ENCODE peak calls at places on chromosomes 6 and 20, in five cellular contexts. One of them, this sample, is unnamed. For H4K20me1, the result is how much of the 10 kb centered on the place peaks cover.

GRCh38 chr6:93975159-93975558 is 555.8 kb upstream of the EPHA7 start:
- DNase-seq in GM23338: no peak
- DNase-seq in hepatocyte: no peak
- DNase-seq in GM23248: no peak
- DNase-seq in MM.1S: no peak
- DNase-seq in this sample: no peak

GRCh38 chr20:50221501-50222323 is 31.1 kb downstream of the CEBPB start:
- DNase-seq in GM23248: peak
- DNase-seq in MM.1S: no peak
- DNase-seq in GM23338: no peak
- DNase-seq in hepatocyte: no peak
- DNase-seq in this sample: no peak

GRCh38 chr6:24584390-24584735 is 61.6 kb downstream of the KIAA0319 start:
- DNase-seq in GM23338: no peak
- DNase-seq in MM.1S: no peak
- DNase-seq in hepatocyte: no peak
- DNase-seq in GM23248: no peak
- DNase-seq in this sample: no peak

GRCh38 chr6:14270925-14271791 is 153.6 kb downstream of the CD83 start:
- DNase-seq in MM.1S: no peak
- DNase-seq in GM23248: peak
- DNase-seq in GM23338: no peak
- DNase-seq in hepatocyte: no peak
- DNase-seq in this sample: no peak

GRCh38 chr6:4994741-4995140 is 9.1 kb downstream of the RPP40 start:
- DNase-seq in GM23338: no peak
- DNase-seq in MM.1S: no peak
- DNase-seq in GM23248: no peak
- DNase-seq in hepatocyte: no peak
- DNase-seq in this sample: no peak

GRCh38 chr6:163391983-163392382 is 22.5 kb upstream of the QKI start:
- DNase-seq in MM.1S: no peak
- DNase-seq in GM23248: peak
- DNase-seq in hepatocyte: no peak
- DNase-seq in GM23338: no peak
- DNase-seq in this sample: no peak

GRCh38 chr20:37270586-37271420 is 9.2 kb upstream of the GHRH start:
- DNase-seq in hepatocyte: no peak
- DNase-seq in GM23248: no peak
- DNase-seq in MM.1S: no peak
- DNase-seq in GM23338: no peak
- DNase-seq in this sample: no peak

GRCh38 chr6:40343887-40344565 is 243.1 kb downstream of the LRFN2 start:
- DNase-seq in GM23338: no peak
- DNase-seq in hepatocyte: no peak
- DNase-seq in GM23248: no peak
- DNase-seq in MM.1S: no peak
- DNase-seq in this sample: no peak

GRCh38 chr20:59165794-59166709 is 2.4 kb downstream of the ZNF831 start:
- DNase-seq in hepatocyte: no peak
- DNase-seq in GM23338: no peak
- DNase-seq in MM.1S: no peak
- DNase-seq in GM23248: no peak
- DNase-seq in this sample: peak

GRCh38 chr6:37569999-37570776 is 70.5 kb upstream of the CCDC167 start:
- DNase-seq in MM.1S: no peak
- DNase-seq in GM23248: no peak
- DNase-seq in GM23338: no peak
- DNase-seq in hepatocyte: no peak
- DNase-seq in this sample: peak

GRCh38 chr6:38935051-38935450 is 113.5 kb upstream of the GLP1R start:
- DNase-seq in MM.1S: no peak
- DNase-seq in GM23248: no peak
- DNase-seq in hepatocyte: no peak
- DNase-seq in GM23338: no peak
- DNase-seq in this sample: no peak

DNA sequence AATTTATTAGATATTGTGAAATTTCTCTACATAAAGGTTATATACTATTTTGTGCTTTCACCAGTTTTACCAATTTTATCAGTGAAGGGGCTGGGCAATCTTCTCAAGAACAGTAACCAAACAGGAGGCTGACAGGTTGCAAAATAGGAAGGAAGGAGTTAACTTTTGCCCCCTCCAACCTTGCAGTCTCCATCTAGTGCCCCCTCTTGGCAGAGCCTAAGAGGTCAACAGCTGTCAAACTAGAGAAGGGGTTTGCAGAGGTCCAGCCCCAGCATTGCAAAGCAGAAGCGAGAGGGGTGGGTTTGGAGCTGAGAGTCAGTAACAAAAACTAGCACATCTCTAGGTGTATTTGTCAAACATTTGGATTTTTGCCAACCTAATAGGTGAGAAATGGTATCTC is 391.0 kb downstream of the CDC5L start:
- DNase-seq in MM.1S: no peak
- DNase-seq in GM23338: peak
- DNase-seq in GM23248: no peak
- DNase-seq in hepatocyte: no peak
- DNase-seq in this sample: no peak
- H4K20me1 ChIP-seq in MM.1S: under half
- H4K20me1 ChIP-seq in GM23338: under half
- H4K20me1 ChIP-seq in GM23248: under half
- H4K20me1 ChIP-seq in hepatocyte: under half
- H4K20me1 ChIP-seq in this sample: under half

DNA sequence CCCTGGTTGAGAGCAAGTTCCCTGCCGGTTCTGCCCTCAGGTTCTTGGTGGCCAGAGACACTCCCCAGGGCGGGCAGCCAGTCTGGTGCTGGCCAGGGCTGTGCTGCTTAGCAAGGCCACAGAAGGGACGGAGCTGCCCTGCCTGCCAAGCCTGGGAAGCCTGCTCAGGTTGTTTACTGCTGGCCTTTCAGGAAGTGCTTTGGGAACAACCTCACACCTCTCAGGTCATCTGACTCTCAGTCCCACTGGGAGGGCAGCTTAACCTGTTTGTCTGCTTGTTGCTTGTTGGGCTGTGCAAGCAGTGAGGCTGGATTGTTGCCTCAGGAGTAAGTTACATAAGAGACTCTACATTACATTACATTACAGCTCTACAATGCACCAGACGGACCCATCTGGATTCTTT is 75.8 kb upstream of the AFDN start:
- DNase-seq in MM.1S: no peak
- DNase-seq in hepatocyte: peak
- DNase-seq in GM23248: no peak
- DNase-seq in GM23338: peak
- DNase-seq in this sample: no peak
- TF ChIP-seq EZH2phosphoT487 in MM.1S: no peak
- TF ChIP-seq EZH2phosphoT487 in hepatocyte: no peak
- TF ChIP-seq EZH2phosphoT487 in GM23248: no peak
- TF ChIP-seq EZH2phosphoT487 in GM23338: no peak
- TF ChIP-seq EZH2phosphoT487 in this sample: no peak

DNA sequence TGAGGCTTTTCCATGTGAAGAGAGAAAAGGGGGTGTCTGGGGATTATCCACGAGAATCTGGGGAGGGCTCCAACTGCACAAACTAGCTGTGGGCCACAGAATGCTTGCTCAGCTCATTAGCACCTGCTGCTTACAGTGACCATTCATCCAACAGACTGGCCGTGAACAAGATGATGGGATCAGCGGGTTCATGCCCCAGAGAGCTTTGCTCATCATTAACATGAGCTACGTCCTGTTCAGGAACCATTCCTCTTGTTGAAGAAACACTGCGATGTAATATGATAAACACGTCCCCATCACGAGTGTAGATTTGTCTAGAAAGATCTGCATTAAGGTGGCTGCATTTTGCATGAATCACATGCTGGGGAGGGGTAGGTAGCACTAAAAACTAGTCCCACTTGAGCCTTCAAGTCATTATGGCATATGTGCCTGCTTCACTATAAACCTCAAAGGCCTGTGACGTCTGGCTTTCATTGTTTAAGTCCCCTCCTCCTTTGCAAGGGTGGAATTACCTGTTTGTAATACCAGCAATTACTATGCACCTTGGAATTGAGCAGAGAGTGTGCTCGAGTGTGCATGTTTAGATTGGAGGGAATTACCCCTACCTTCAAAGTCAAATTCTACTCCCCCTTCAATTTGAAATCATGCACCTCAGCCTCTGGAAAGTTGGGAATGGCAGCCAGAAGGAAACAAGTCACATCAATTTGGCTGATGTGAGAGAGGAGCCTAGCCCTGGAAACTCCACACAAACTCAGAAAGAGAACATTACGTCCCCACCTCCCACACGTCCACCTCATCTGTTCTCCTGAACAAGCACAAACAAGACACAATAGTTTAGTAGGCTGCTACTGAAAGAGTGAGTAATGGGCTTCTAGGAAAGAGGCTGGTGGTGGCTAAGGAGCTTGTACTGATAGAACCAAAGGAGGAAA is 3.7 kb downstream of the PLAGL2 start:
- DNase-seq in hepatocyte: peak
- DNase-seq in GM23248: peak
- DNase-seq in GM23338: no peak
- DNase-seq in MM.1S: no peak
- DNase-seq in this sample: no peak
- H4K20me1 ChIP-seq in hepatocyte: under half
- H4K20me1 ChIP-seq in GM23248: under half
- H4K20me1 ChIP-seq in GM23338: half or more
- H4K20me1 ChIP-seq in MM.1S: under half
- H4K20me1 ChIP-seq in this sample: under half

GRCh38 chr6:152952866-152953509 is 29.9 kb downstream of the FBXO5 start:
- DNase-seq in GM23338: peak
- DNase-seq in MM.1S: peak
- DNase-seq in GM23248: peak
- DNase-seq in hepatocyte: peak
- DNase-seq in this sample: peak
- TF ChIP-seq EZH2phosphoT487 in GM23338: no peak
- TF ChIP-seq EZH2phosphoT487 in MM.1S: no peak
- TF ChIP-seq EZH2phosphoT487 in GM23248: no peak
- TF ChIP-seq EZH2phosphoT487 in hepatocyte: no peak
- TF ChIP-seq EZH2phosphoT487 in this sample: no peak

This sample was measured in OCI-LY7.